ENCODE peak calls at places on chromosomes 13 and 19, in seven cellular contexts. L is astrocyte; O is CD8-positive, alpha-beta memory T cell; B is GM23338; U is GM23248; K is HCT116; I is IMR-90. M is an unnamed sample.

GRCh38 chr13:45209229-45209628 is 8.4 kb upstream of the KCTD4 start:
- DNase-seq in K (no peak), O (no peak), L (no peak), I (peak; percentile 62), B (no peak), U (peak; percentile 40), M (peak; percentile 78)

GRCh38 chr19:40217921-40218890 is at the start of gene TTC9B:
- DNase-seq in I (no peak), L (no peak), U (peak; percentile 60), K (no peak), O (peak; percentile 43), B (peak; percentile 90), M (no peak)

GRCh38 chr19:12670159-12670928 is 3.7 kb downstream of the WDR83 start:
- DNase-seq in K (no peak), U (no peak), O (no peak), I (no peak), B (no peak), L (no peak), M (no peak)

GRCh38 chr13:94305033-94305432 is 174.4 kb downstream of the DCT start:
- DNase-seq in I (no peak), B (no peak), O (no peak), K (no peak), U (no peak), L (no peak), M (no peak)

GRCh38 chr19:19106061-19106551 is 32.2 kb downstream of the TMEM161A start:
- DNase-seq in B (peak; percentile 73), K (no peak), I (no peak), U (no peak), O (no peak), L (no peak), M (no peak)

GRCh38 chr19:39631626-39632025 is 24.1 kb upstream of the LGALS16 start:
- DNase-seq in U (no peak), L (no peak), B (peak; percentile 69), K (no peak), I (no peak), O (no peak), M (no peak)

GRCh38 chr13:22074403-22074802 is 403.5 kb downstream of the FGF9 start:
- DNase-seq in K (no peak), U (no peak), B (no peak), O (no peak), I (no peak), L (no peak), M (no peak)

GRCh38 chr13:48567521-48568331 is 34.8 kb upstream of the RCBTB2 start:
- DNase-seq in U (peak; percentile 58), O (no peak), I (no peak), L (no peak), B (no peak), K (no peak), M (no peak)

GRCh38 chr13:100019780-100020356 is 38.3 kb downstream of the ZIC2 start:
- DNase-seq in K (no peak), O (no peak), B (peak; percentile 69), I (no peak), U (no peak), L (no peak), M (no peak)

GRCh38 chr19:7631577-7631976 is 1.9 kb downstream of the PCP2 start:
- DNase-seq in K (no peak), L (no peak), O (no peak), B (no peak), I (no peak), U (no peak), M (no peak)

GRCh38 chr13:109145631-109146030 is 516.2 kb downstream of the MYO16 start:
- DNase-seq in O (no peak), K (peak; percentile 58), U (peak; percentile 86), B (peak; percentile 70), I (peak; percentile 72), L (peak; percentile 45), M (no peak)

GRCh38 chr19:35991731-35992450 is 3.1 kb upstream of the SDHAF1 start:
- DNase-seq in K (no peak), O (no peak), U (peak; percentile 16), L (peak; percentile 10), B (no peak), I (no peak), M (no peak)

GRCh38 chr19:5108866-5109265 is 140.0 kb downstream of the KDM4B start:
- DNase-seq in B (no peak), O (no peak), U (no peak), L (no peak), K (no peak), I (no peak), M (no peak)

GRCh38 chr19:10567696-10568443 is 909 bp downstream of the CDKN2D start:
- DNase-seq in I (no peak), U (peak; percentile 32), K (no peak), B (no peak), L (no peak), O (no peak), M (no peak)

GRCh38 chr13:45928843-45929242 is 77.3 kb upstream of the SIAH3 start:
- DNase-seq in O (no peak), I (no peak), U (no peak), K (no peak), L (peak; percentile 15), B (no peak), M (peak; percentile 26)

GRCh38 chr19:43524922-43525835 is 1.8 kb downstream of the ETHE1 start:
- DNase-seq in B (peak; percentile 74), I (peak; percentile 32), K (peak; percentile 57), U (peak; percentile 70), O (no peak), L (peak; percentile 27), M (no peak)

GRCh38 chr19:38653028-38653571 is 5.7 kb downstream of the ACTN4 start:
- DNase-seq in U (peak; percentile 81), I (peak; percentile 51), B (no peak), K (no peak), L (peak; percentile 45), O (no peak), M (no peak)

GRCh38 chr13:50957620-50958019 is 48.0 kb downstream of the RNASEH2B start:
- DNase-seq in K (no peak), U (no peak), L (no peak), I (no peak), O (no peak), B (no peak), M (no peak)

GRCh38 chr19:10271543-10272086 is 695 bp downstream of the ICAM1 start:
- DNase-seq in U (peak; percentile 58), I (peak; percentile 56), B (no peak), K (no peak), O (peak; percentile 28), L (no peak), M (no peak)

GRCh38 chr13:49821216-49821820 is 28.8 kb upstream of the KPNA3 start:
- DNase-seq in O (no peak), B (peak; percentile 23), K (no peak), L (no peak), I (no peak), U (peak; percentile 32), M (no peak)

GRCh38 chr19:39195755-39196154 is 1.0 kb upstream of the NCCRP1 start:
- DNase-seq in O (no peak), L (no peak), K (no peak), I (no peak), U (no peak), B (no peak), M (no peak)

GRCh38 chr19:40232479-40232878 is 6.0 kb upstream of the CCNP start:
- DNase-seq in I (no peak), U (peak; percentile 21), B (no peak), K (no peak), L (no peak), O (no peak), M (no peak)

GRCh38 chr13:34276764-34277163 is 458.8 kb downstream of the RFC3 start:
- DNase-seq in U (no peak), L (no peak), O (no peak), K (no peak), I (no peak), B (no peak), M (no peak)

DNA sequence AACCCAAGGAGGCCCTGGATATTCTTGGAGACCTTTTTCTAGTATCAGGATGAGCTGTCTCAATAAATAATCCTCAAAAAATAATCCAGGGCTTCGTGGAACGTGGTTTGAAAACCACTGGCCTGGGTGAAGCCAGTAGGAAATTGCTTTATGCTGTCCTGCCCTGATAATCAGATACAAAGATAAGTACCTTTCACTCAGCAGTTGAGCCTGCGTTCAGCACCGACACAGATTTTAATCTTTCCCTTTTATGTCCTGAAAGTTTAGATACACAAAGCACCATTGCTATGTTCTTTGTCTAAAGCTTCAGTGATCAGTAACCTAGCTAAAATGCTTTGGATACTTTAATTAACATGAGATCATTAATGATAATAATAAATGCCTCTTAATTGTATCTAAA is 460.0 kb downstream of the RFC3 start:
- DNase-seq in U (no peak), L (no peak), O (no peak), I (no peak), K (no peak), B (no peak), M (no peak)
- H3K27ac ChIP-seq in U (no peak overlapping the region), L (no peak overlapping the region), O (no peak overlapping the region), I (no peak overlapping the region), K (no peak overlapping the region), B (no peak overlapping the region), M (no peak overlapping the region)

GRCh38 chr13:79534596-79534995 is 53.6 kb downstream of the NDFIP2 start:
- DNase-seq in I (peak; percentile 13), O (no peak), B (no peak), L (no peak), U (peak; percentile 29), K (no peak), M (no peak)
- H3K27ac ChIP-seq in I (peak overlapping the region; percentile 9), O (no peak overlapping the region), B (no peak overlapping the region), L (no peak overlapping the region), U (no peak overlapping the region), K (no peak overlapping the region), M (no peak overlapping the region)

DNA sequence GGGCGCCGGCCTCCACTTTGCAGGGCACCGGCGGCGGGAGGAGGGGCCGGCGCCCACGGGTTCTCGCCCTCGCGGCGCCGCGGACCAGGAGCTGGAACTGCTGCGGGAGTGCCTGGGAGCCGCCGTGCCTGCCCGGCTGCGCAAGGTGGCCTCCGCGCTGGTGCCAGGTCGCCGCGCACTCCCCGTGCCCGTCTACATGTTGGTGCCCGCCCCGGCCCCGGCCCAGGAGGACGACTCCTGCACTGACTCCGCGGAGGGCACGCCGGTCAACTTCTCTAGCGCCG is 11.8 kb downstream of the C19orf25 start:
- DNase-seq in U (no peak), I (no peak), K (no peak), O (no peak), B (no peak), L (no peak), M (no peak)
- H3K27ac ChIP-seq in U (no peak overlapping the region), I (no peak overlapping the region), K (peak overlapping the region; percentile 18), O (no peak overlapping the region), B (no peak overlapping the region), L (no peak overlapping the region), M (no peak overlapping the region)

GRCh38 chr13:30907167-30907761 is 1.2 kb downstream of the MEDAG start:
- DNase-seq in B (no peak), I (peak; percentile 51), L (peak; percentile 45), K (no peak), O (no peak), U (peak; percentile 75), M (no peak)

GRCh38 chr13:30906411-30906990 is 430 bp downstream of the MEDAG start:
- DNase-seq in K (no peak), O (no peak), U (peak; percentile 70), L (peak; percentile 17), B (peak; percentile 62), I (no peak), M (no peak)

GRCh38 chr13:30910676-30911075 is 4.6 kb downstream of the MEDAG start:
- DNase-seq in B (no peak), I (no peak), L (no peak), K (no peak), U (no peak), O (no peak), M (no peak)

GRCh38 chr13:30905932-30906383 is at the start of gene MEDAG:
- DNase-seq in O (no peak), L (peak; percentile 76), I (peak; percentile 57), K (no peak), B (no peak), U (peak; percentile 96), M (no peak)

GRCh38 chr13:30908416-30908980 is 2.4 kb downstream of the MEDAG start:
- DNase-seq in B (no peak), I (peak; percentile 22), L (peak; percentile 72), K (no peak), O (no peak), U (peak; percentile 79), M (no peak)
- H3K27ac ChIP-seq in B (no peak overlapping the region), I (no peak overlapping the region), L (no peak overlapping the region), K (no peak overlapping the region), O (no peak overlapping the region), U (peak overlapping the region; percentile 92), M (no peak overlapping the region)

M was measured in epithelial cell of prostate.